ENCODE peak calls at places on chromosomes 13 and 19, in six cellular contexts. X is choroid plexus epithelial cell; O is CD8-positive, alpha-beta T cell; M is kidney epithelial cell; E is left ventricle myocardium inferior; D is WTC11. H is an unnamed sample.

GRCh38 chr13:38872693-38873092 is 117.9 kb downstream of the STOML3 start:
- DNase-seq in X (peak; percentile 51), E (no peak), D (peak; percentile 74), O (no peak), M (no peak), H (peak; percentile 62)

GRCh38 chr19:55647732-55648656 is at the start of gene CCDC106:
- DNase-seq in O (peak; percentile 32), X (peak; percentile 79), M (no peak), E (peak; percentile 74), D (peak; percentile 85), H (peak; percentile 81)

GRCh38 chr19:14767466-14767971 is 10.8 kb downstream of the ADGRE2 start:
- DNase-seq in E (no peak), M (no peak), D (no peak), O (no peak), X (no peak), H (no peak)

GRCh38 chr13:48235100-48235813 is 2.3 kb downstream of the ITM2B start:
- DNase-seq in D (no peak), O (no peak), X (peak; percentile 54), E (no peak), M (no peak), H (peak; percentile 31)

GRCh38 chr19:39996218-39996810 is 546 bp upstream of the ZNF546 start:
- DNase-seq in E (no peak), D (no peak), X (peak; percentile 53), M (peak; percentile 25), O (no peak), H (peak; percentile 17)

GRCh38 chr19:35476149-35476548 is 14.1 kb downstream of the KRTDAP start:
- DNase-seq in X (no peak), D (peak; percentile 77), M (no peak), E (no peak), O (no peak), H (no peak)

GRCh38 chr19:19514215-19514633 is 1.1 kb downstream of the TSSK6 start:
- DNase-seq in X (peak; percentile 75), M (no peak), O (no peak), E (peak; percentile 84), D (no peak), H (no peak)

GRCh38 chr19:29442910-29443309 is 82.9 kb upstream of the VSTM2B start:
- DNase-seq in E (no peak), M (no peak), X (no peak), D (no peak), O (no peak), H (no peak)

GRCh38 chr19:14198384-14199376 is 7.3 kb downstream of the ADGRL1 start:
- DNase-seq in E (no peak), X (no peak), D (peak; percentile 33), M (no peak), O (no peak), H (peak; percentile 32)

GRCh38 chr13:65074248-65074647 is 2155.9 kb downstream of the PCDH9 start:
- DNase-seq in E (no peak), M (no peak), X (no peak), D (no peak), O (no peak), H (no peak)

GRCh38 chr19:35790981-35791813 is 15.8 kb downstream of the ARHGAP33 start:
- DNase-seq in O (no peak), X (no peak), E (no peak), D (no peak), M (no peak), H (no peak)

DNA sequence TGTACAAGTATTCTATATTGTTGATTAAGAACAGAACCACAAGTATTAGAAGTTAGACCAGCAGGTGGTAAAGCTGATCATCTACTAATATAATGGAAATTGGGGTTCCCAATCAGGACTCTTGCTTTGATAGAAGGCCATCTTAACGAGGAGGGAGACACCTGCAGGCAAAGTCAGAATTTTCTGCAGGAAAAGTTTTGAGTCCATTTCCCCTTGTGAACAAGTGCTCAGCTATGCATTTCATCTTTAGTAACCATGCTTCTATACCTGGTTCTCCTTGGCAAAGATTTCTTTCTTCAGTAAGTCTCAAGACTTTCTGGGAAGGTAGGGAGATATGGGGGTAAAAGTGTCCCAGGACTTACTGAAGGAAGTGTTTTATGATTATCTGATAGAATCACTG is 36.1 kb upstream of the USPL1 start:
- DNase-seq in E (no peak), M (no peak), X (peak; percentile 65), O (no peak), D (no peak), H (no peak)
- TF ChIP-seq CTCF in E (no peak), M (peak; percentile 7), X (peak; percentile 65), O (no peak), D (no peak), H (no peak)

GRCh38 chr19:30785728-30786127 is 413.5 kb downstream of the ZNF536 start:
- DNase-seq in M (no peak), O (no peak), D (no peak), X (peak; percentile 2), E (no peak), H (no peak)
- TF ChIP-seq CTCF in M (no peak), O (no peak), D (no peak), X (peak; percentile 1), E (no peak), H (no peak)

GRCh38 chr13:110250258-110250891 is 56.6 kb downstream of the COL4A1 start:
- DNase-seq in O (no peak), X (peak; percentile 83), E (peak; percentile 71), M (no peak), D (no peak), H (no peak)
- TF ChIP-seq CTCF in O (no peak), X (no peak), E (no peak), M (no peak), D (no peak), H (no peak)

GRCh38 chr13:98556968-98557591 is 19.8 kb downstream of the STK24 start:
- DNase-seq in E (no peak), M (peak; percentile 42), X (no peak), O (no peak), D (no peak), H (no peak)
- TF ChIP-seq CTCF in E (peak; percentile 10), M (peak; percentile 57), X (no peak), O (no peak), D (no peak), H (no peak)

GRCh38 chr13:95295026-95295425 is 6.2 kb downstream of the ABCC4 start:
- DNase-seq in M (no peak), D (no peak), E (no peak), O (no peak), X (no peak), H (no peak)
- TF ChIP-seq CTCF in M (no peak), D (no peak), E (no peak), O (no peak), X (no peak), H (no peak)